ENCODE peak calls at places on chromosomes 5 and 9, in five cellular contexts. I is fibroblast of mammary gland, X is AG09309, N is dorsolateral prefrontal cortex, C is GM13977. A is an unnamed sample.

GRCh38 chr5:33721491-33722245 is 170.1 kb downstream of the ADAMTS12 start:
- DNase-seq in I (peak), X (no peak), N (no peak), C (no peak), A (no peak)

GRCh38 chr5:113140837-113141661 is 164.5 kb downstream of the DCP2 start:
- DNase-seq in I (peak), X (peak), N (no peak), C (no peak), A (no peak)

GRCh38 chr5:154273028-154273617 is 82.6 kb downstream of the GALNT10 start:
- DNase-seq in I (peak), X (no peak), N (no peak), C (no peak), A (no peak)

GRCh38 chr5:7850533-7851239 is at the start of gene CFAP90:
- DNase-seq in I (peak), X (no peak), N (peak), C (no peak), A (peak)

GRCh38 chr5:59840200-59840601 is 53.3 kb downstream of the PDE4D start:
- DNase-seq in I (peak), X (no peak), N (no peak), C (no peak), A (no peak)

GRCh38 chr5:1110930-1111726 is 735 bp downstream of the SLC12A7 start:
- DNase-seq in I (no peak), X (no peak), N (no peak), C (peak), A (no peak)

GRCh38 chr5:178111925-178112324 is 1.4 kb upstream of the N4BP3 start:
- DNase-seq in I (peak), X (peak), N (no peak), C (no peak), A (no peak)

GRCh38 chr5:83703059-83703458 is 17.6 kb downstream of the HAPLN1 start:
- DNase-seq in I (no peak), X (no peak), N (no peak), C (no peak), A (no peak)

GRCh38 chr5:159884917-159885620 is 31.2 kb upstream of the ADRA1B start:
- DNase-seq in I (peak), X (no peak), N (no peak), C (no peak), A (no peak)

GRCh38 chr9:27535701-27536118 is 6.1 kb upstream of the MOB3B start:
- DNase-seq in I (no peak), X (no peak), N (peak), C (no peak), A (no peak)

GRCh38 chr5:10056228-10056760 is 193.4 kb downstream of the ATPSCKMT start:
- DNase-seq in I (no peak), X (no peak), N (no peak), C (no peak), A (no peak)

GRCh38 chr5:96292582-96293247 is 140.3 kb downstream of the PCSK1 start:
- DNase-seq in I (peak), X (no peak), N (no peak), C (no peak), A (no peak)

GRCh38 chr5:170333161-170333909 is 35.8 kb upstream of the LCP2 start:
- DNase-seq in I (peak), X (no peak), N (no peak), C (no peak), A (peak)

GRCh38 chr5:176658007-176658599 is 10.8 kb downstream of the TSPAN17 start:
- DNase-seq in I (peak), X (peak), N (peak), C (peak), A (peak)

GRCh38 chr5:176590035-176590729 is 19.8 kb downstream of the GPRIN1 start:
- DNase-seq in I (no peak), X (no peak), N (no peak), C (no peak), A (no peak)

GRCh38 chr9:130385257-130385656 is 59.5 kb upstream of the ASS1 start:
- DNase-seq in I (no peak), X (no peak), N (no peak), C (no peak), A (no peak)

GRCh38 chr5:25301836-25302235 is 657.1 kb upstream of the CDH10 start:
- DNase-seq in I (no peak), X (no peak), N (no peak), C (no peak), A (no peak)

GRCh38 chr9:34493972-34494535 is 28.7 kb downstream of the ENHO start:
- DNase-seq in I (peak), X (no peak), N (no peak), C (no peak), A (no peak)

GRCh38 chr5:14778789-14779070 is 92.8 kb downstream of the ANKH start:
- DNase-seq in I (no peak), X (no peak), N (no peak), C (no peak), A (no peak)

GRCh38 chr9:16030513-16031185 is 477.8 kb downstream of the CCDC171 start:
- DNase-seq in I (peak), X (peak), N (no peak), C (peak), A (no peak)

GRCh38 chr9:2600307-2600706 is 21.3 kb upstream of the VLDLR start:
- DNase-seq in I (no peak), X (no peak), N (no peak), C (no peak), A (no peak)

GRCh38 chr9:100674419-100675122 is 96.7 kb downstream of the CAVIN4 start:
- DNase-seq in I (no peak), X (no peak), N (no peak), C (no peak), A (no peak)

GRCh38 chr5:138460032-138460693 is 5.1 kb upstream of the EGR1 start:
- DNase-seq in I (no peak), X (no peak), N (no peak), C (no peak), A (no peak)

A was measured in naive B cell.